ENCODE peak calls at places on chromosomes 12 and 14, in nine cellular contexts. W is HT1080, H is left colon, E is NCI-H1436, C is left ventricle myocardium inferior, T is prostate gland, O is left cardiac atrium, A is T1000, F is HEK293T. Q is an unnamed sample.
A peak's percentile ranks its signal among the peaks of the same experiment; 100 is the strongest.

GRCh38 chr14:51398898-51399297 is 158.9 kb downstream of the TMX1 start:
- DNase-seq in W (peak; percentile 99), H (no peak), E (no peak), C (no peak), T (no peak), O (peak; percentile 37), A (no peak), F (no peak), Q (no peak)

GRCh38 chr12:3704512-3705348 is 48.2 kb downstream of the CRACR2A start:
- DNase-seq in W (no peak), H (no peak), E (no peak), C (no peak), T (no peak), O (no peak), A (no peak), F (no peak), Q (no peak)

GRCh38 chr12:32834122-32834521 is 62.5 kb downstream of the PKP2 start:
- DNase-seq in W (no peak), H (no peak), E (no peak), C (no peak), T (no peak), O (no peak), A (no peak), F (no peak), Q (no peak)

GRCh38 chr12:95385246-95385645 is 88.7 kb upstream of the METAP2 start:
- DNase-seq in W (peak; percentile 14), H (no peak), E (no peak), C (peak; percentile 17), T (peak; percentile 51), O (no peak), A (no peak), F (no peak), Q (no peak)

GRCh38 chr14:66918527-66918926 is 270.7 kb upstream of the GARIN2 start:
- DNase-seq in W (no peak), H (no peak), E (no peak), C (no peak), T (no peak), O (no peak), A (no peak), F (no peak), Q (no peak)

GRCh38 chr12:111645433-111645832 is 40.3 kb downstream of the BRAP start:
- DNase-seq in W (peak; percentile 47), H (no peak), E (no peak), C (no peak), T (no peak), O (no peak), A (no peak), F (no peak), Q (no peak)

GRCh38 chr14:104870368-104871144 is 5.5 kb downstream of the CEP170B start:
- DNase-seq in W (no peak), H (peak; percentile 49), E (no peak), C (peak; percentile 16), T (no peak), O (no peak), A (no peak), F (peak; percentile 60), Q (peak; percentile 58)

GRCh38 chr12:111864935-111865334 is 22.9 kb downstream of the MAPKAPK5 start:
- DNase-seq in W (no peak), H (no peak), E (no peak), C (no peak), T (no peak), O (no peak), A (no peak), F (no peak), Q (no peak)

GRCh38 chr14:35533357-35534129 is 421 bp upstream of the INSM2 start:
- DNase-seq in W (peak; percentile 80), H (peak; percentile 77), E (peak; percentile 87), C (peak; percentile 49), T (peak; percentile 62), O (peak; percentile 42), A (peak; percentile 60), F (peak; percentile 84), Q (peak; percentile 52)

GRCh38 chr14:76812093-76812421 is 625 bp downstream of the ANGEL1 start:
- DNase-seq in W (no peak), H (no peak), E (no peak), C (no peak), T (no peak), O (no peak), A (no peak), F (peak; percentile 20), Q (no peak)

GRCh38 chr14:46788994-46789393 is 137.4 kb upstream of the RPL10L start:
- DNase-seq in W (no peak), H (no peak), E (no peak), C (no peak), T (no peak), O (no peak), A (no peak), F (no peak), Q (no peak)

GRCh38 chr12:46269429-46270241 is 792 bp upstream of the SLC38A1 start:
- DNase-seq in W (peak; percentile 9), H (peak; percentile 65), E (peak; percentile 35), C (no peak), T (no peak), O (peak; percentile 36), A (no peak), F (no peak), Q (no peak)

GRCh38 chr14:21036746-21037145 is 2.1 kb upstream of the RNASE13 start:
- DNase-seq in W (peak; percentile 50), H (no peak), E (no peak), C (no peak), T (no peak), O (no peak), A (no peak), F (no peak), Q (no peak)

GRCh38 chr12:107544947-107545346 is 140.7 kb upstream of the PWP1 start:
- DNase-seq in W (no peak), H (no peak), E (no peak), C (no peak), T (no peak), O (no peak), A (no peak), F (no peak), Q (no peak)

GRCh38 chr14:50333010-50333409 is 20.9 kb downstream of the DMAC2L start:
- DNase-seq in W (peak; percentile 74), H (no peak), E (no peak), C (peak; percentile 48), T (no peak), O (peak; percentile 65), A (peak; percentile 43), F (no peak), Q (no peak)

Q was measured in body of pancreas.